ENCODE peak calls at places on chromosome 17, in four cellular contexts. One of them, this sample, is unnamed.

GRCh38 chr17:29046440-29046839 is 3.5 kb downstream of the PIPOX start:
- DNase-seq in naive thymus-derived CD4-positive, alpha-beta T cell: no peak
- DNase-seq in lower lobe of right lung: no peak
- DNase-seq in SJCRH30: no peak
- DNase-seq in this sample: no peak

GRCh38 chr17:56598471-56598870 is 5.0 kb downstream of the NOG start:
- DNase-seq in SJCRH30: peak; percentile 91
- DNase-seq in naive thymus-derived CD4-positive, alpha-beta T cell: no peak
- DNase-seq in lower lobe of right lung: no peak
- DNase-seq in this sample: no peak

GRCh38 chr17:41421116-41421515 is 3.3 kb downstream of the KRT37 start:
- DNase-seq in lower lobe of right lung: no peak
- DNase-seq in SJCRH30: no peak
- DNase-seq in naive thymus-derived CD4-positive, alpha-beta T cell: no peak
- DNase-seq in this sample: no peak

GRCh38 chr17:65123757-65124675 is 13.2 kb upstream of the RGS9 start:
- DNase-seq in SJCRH30: no peak
- DNase-seq in lower lobe of right lung: no peak
- DNase-seq in naive thymus-derived CD4-positive, alpha-beta T cell: no peak
- DNase-seq in this sample: peak; percentile 31

GRCh38 chr17:30203471-30203981 is 32.0 kb downstream of the SLC6A4 start:
- DNase-seq in naive thymus-derived CD4-positive, alpha-beta T cell: no peak
- DNase-seq in lower lobe of right lung: no peak
- DNase-seq in SJCRH30: no peak
- DNase-seq in this sample: no peak

GRCh38 chr17:45255358-45255757 is 6.5 kb downstream of the SPATA32 start:
- DNase-seq in naive thymus-derived CD4-positive, alpha-beta T cell: no peak
- DNase-seq in lower lobe of right lung: no peak
- DNase-seq in SJCRH30: no peak
- DNase-seq in this sample: no peak

GRCh38 chr17:46742539-46743270 is 75.8 kb downstream of the WNT3 start:
- DNase-seq in lower lobe of right lung: no peak
- DNase-seq in naive thymus-derived CD4-positive, alpha-beta T cell: no peak
- DNase-seq in SJCRH30: peak; percentile 38
- DNase-seq in this sample: no peak

GRCh38 chr17:43360376-43360738 is 38.4 kb upstream of the ARL4D start:
- DNase-seq in naive thymus-derived CD4-positive, alpha-beta T cell: no peak
- DNase-seq in SJCRH30: peak; percentile 37
- DNase-seq in lower lobe of right lung: no peak
- DNase-seq in this sample: peak; percentile 49

GRCh38 chr17:79476074-79476473 is 134.8 kb downstream of the RBFOX3 start:
- DNase-seq in naive thymus-derived CD4-positive, alpha-beta T cell: no peak
- DNase-seq in lower lobe of right lung: no peak
- DNase-seq in SJCRH30: no peak
- DNase-seq in this sample: no peak

GRCh38 chr17:64784353-64784798 is 122.3 kb upstream of the SMURF2 start:
- DNase-seq in naive thymus-derived CD4-positive, alpha-beta T cell: no peak
- DNase-seq in lower lobe of right lung: no peak
- DNase-seq in SJCRH30: no peak
- DNase-seq in this sample: no peak

GRCh38 chr17:69724236-69724635 is 309.7 kb downstream of the MAP2K6 start:
- DNase-seq in naive thymus-derived CD4-positive, alpha-beta T cell: no peak
- DNase-seq in lower lobe of right lung: no peak
- DNase-seq in SJCRH30: no peak
- DNase-seq in this sample: no peak

GRCh38 chr17:6756425-6757012 is 673 bp downstream of the XAF1 start:
- DNase-seq in naive thymus-derived CD4-positive, alpha-beta T cell: no peak
- DNase-seq in lower lobe of right lung: no peak
- DNase-seq in SJCRH30: no peak
- DNase-seq in this sample: no peak

GRCh38 chr17:38461683-38462082 is 33.4 kb downstream of the ARHGAP23 start:
- DNase-seq in naive thymus-derived CD4-positive, alpha-beta T cell: no peak
- DNase-seq in lower lobe of right lung: no peak
- DNase-seq in SJCRH30: no peak
- DNase-seq in this sample: no peak

GRCh38 chr17:40777971-40778370 is 4.4 kb downstream of the KRT27 start:
- DNase-seq in SJCRH30: no peak
- DNase-seq in naive thymus-derived CD4-positive, alpha-beta T cell: no peak
- DNase-seq in lower lobe of right lung: no peak
- DNase-seq in this sample: no peak

GRCh38 chr17:27976331-27976730 is 66.1 kb upstream of the NLK start:
- DNase-seq in lower lobe of right lung: no peak
- DNase-seq in SJCRH30: no peak
- DNase-seq in naive thymus-derived CD4-positive, alpha-beta T cell: no peak
- DNase-seq in this sample: no peak

GRCh38 chr17:50312311-50312710 is 33.6 kb upstream of the XYLT2 start:
- DNase-seq in SJCRH30: no peak
- DNase-seq in lower lobe of right lung: no peak
- DNase-seq in naive thymus-derived CD4-positive, alpha-beta T cell: no peak
- DNase-seq in this sample: peak; percentile 93

GRCh38 chr17:65634533-65634932 is 73.1 kb upstream of the AXIN2 start:
- DNase-seq in SJCRH30: no peak
- DNase-seq in naive thymus-derived CD4-positive, alpha-beta T cell: no peak
- DNase-seq in lower lobe of right lung: no peak
- DNase-seq in this sample: no peak

GRCh38 chr17:69361156-69361555 is 34.2 kb upstream of the ABCA5 start:
- DNase-seq in naive thymus-derived CD4-positive, alpha-beta T cell: no peak
- DNase-seq in lower lobe of right lung: no peak
- DNase-seq in SJCRH30: no peak
- DNase-seq in this sample: no peak

GRCh38 chr17:61414936-61415251 is 15.3 kb downstream of the TBX2 start:
- DNase-seq in naive thymus-derived CD4-positive, alpha-beta T cell: no peak
- DNase-seq in SJCRH30: no peak
- DNase-seq in lower lobe of right lung: no peak
- DNase-seq in this sample: no peak

GRCh38 chr17:71260366-71260765 is 860.5 kb upstream of the SOX9 start:
- DNase-seq in SJCRH30: no peak
- DNase-seq in lower lobe of right lung: no peak
- DNase-seq in naive thymus-derived CD4-positive, alpha-beta T cell: no peak
- DNase-seq in this sample: no peak

DNA sequence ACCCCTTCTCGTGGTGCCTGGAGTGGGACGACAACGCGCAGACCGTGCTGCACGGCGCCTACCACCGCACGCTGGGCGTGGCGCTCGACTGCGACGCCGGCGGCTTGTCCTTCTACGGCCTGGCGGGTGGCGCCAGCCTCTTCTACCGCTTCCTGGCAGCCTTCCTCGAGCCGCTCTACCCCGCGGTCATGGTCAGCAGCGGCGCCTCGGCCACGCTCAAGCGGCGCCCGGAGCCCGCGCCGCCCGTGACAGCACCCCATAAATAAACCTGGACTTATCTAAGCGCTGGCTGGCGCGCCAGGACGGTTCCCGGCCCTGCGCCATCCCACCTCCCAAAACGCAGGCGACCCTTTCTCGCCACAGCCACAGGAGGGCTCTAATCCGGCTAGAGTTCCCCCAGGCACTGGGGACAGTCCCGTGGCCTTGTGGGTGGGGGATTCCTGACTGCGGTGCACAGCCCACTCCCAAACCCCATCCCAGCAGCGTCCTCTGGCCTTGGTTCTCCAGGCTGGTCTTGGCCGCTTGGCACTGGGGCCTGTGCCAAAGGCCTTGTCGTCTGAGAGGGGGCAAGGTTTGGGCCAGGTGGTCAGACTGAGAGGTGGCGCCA is 10.2 kb upstream of the SLC16A5 start:
- DNase-seq in SJCRH30: no peak
- DNase-seq in lower lobe of right lung: peak; percentile 88
- DNase-seq in naive thymus-derived CD4-positive, alpha-beta T cell: peak; percentile 52
- DNase-seq in this sample: no peak
- H3K4me3 ChIP-seq in SJCRH30: no peak overlapping the region
- H3K4me3 ChIP-seq in lower lobe of right lung: peak overlapping the region; percentile 54
- H3K4me3 ChIP-seq in naive thymus-derived CD4-positive, alpha-beta T cell: peak overlapping the region; percentile 75
- H3K4me3 ChIP-seq in this sample: no peak overlapping the region

GRCh38 chr17:52724578-52724977 is 566.1 kb upstream of the CA10 start:
- DNase-seq in naive thymus-derived CD4-positive, alpha-beta T cell: no peak
- DNase-seq in SJCRH30: no peak
- DNase-seq in lower lobe of right lung: no peak
- DNase-seq in this sample: no peak
- H3K4me3 ChIP-seq in naive thymus-derived CD4-positive, alpha-beta T cell: no peak overlapping the region
- H3K4me3 ChIP-seq in SJCRH30: no peak overlapping the region
- H3K4me3 ChIP-seq in lower lobe of right lung: no peak overlapping the region
- H3K4me3 ChIP-seq in this sample: no peak overlapping the region

GRCh38 chr17:67376892-67377726 is at the start of gene PITPNC1:
- DNase-seq in SJCRH30: peak; percentile 86
- DNase-seq in lower lobe of right lung: peak; percentile 91
- DNase-seq in naive thymus-derived CD4-positive, alpha-beta T cell: peak; percentile 86
- DNase-seq in this sample: peak; percentile 92
- H3K4me3 ChIP-seq in SJCRH30: peak within 1 kb of the TSS; percentile 67
- H3K4me3 ChIP-seq in lower lobe of right lung: peak within 1 kb of the TSS; percentile 95
- H3K4me3 ChIP-seq in naive thymus-derived CD4-positive, alpha-beta T cell: peak within 1 kb of the TSS; percentile 92
- H3K4me3 ChIP-seq in this sample: peak within 1 kb of the TSS; percentile 64

GRCh38 chr17:17721140-17721668 is 39.9 kb downstream of the RAI1 start:
- DNase-seq in naive thymus-derived CD4-positive, alpha-beta T cell: no peak
- DNase-seq in lower lobe of right lung: no peak
- DNase-seq in SJCRH30: no peak
- DNase-seq in this sample: no peak
- H3K4me3 ChIP-seq in naive thymus-derived CD4-positive, alpha-beta T cell: no peak overlapping the region
- H3K4me3 ChIP-seq in lower lobe of right lung: no peak overlapping the region
- H3K4me3 ChIP-seq in SJCRH30: no peak overlapping the region
- H3K4me3 ChIP-seq in this sample: no peak overlapping the region

GRCh38 chr17:59046192-59046591 is 60.5 kb downstream of the TRIM37 start:
- DNase-seq in SJCRH30: no peak
- DNase-seq in lower lobe of right lung: no peak
- DNase-seq in naive thymus-derived CD4-positive, alpha-beta T cell: no peak
- DNase-seq in this sample: no peak
- H3K4me3 ChIP-seq in SJCRH30: no peak overlapping the region
- H3K4me3 ChIP-seq in lower lobe of right lung: no peak overlapping the region
- H3K4me3 ChIP-seq in naive thymus-derived CD4-positive, alpha-beta T cell: no peak overlapping the region
- H3K4me3 ChIP-seq in this sample: no peak overlapping the region